ENCODE peak calls at places on chromosomes 6 and 20, in eight cellular contexts. C, N, P, M, H, I, D and R are unnamed samples.

GRCh38 chr6:107179004-107179403 is 63.7 kb upstream of the BEND3 start:
- DNase-seq in H (no peak), P (peak; percentile 32), D (no peak), M (peak; percentile 18), C (no peak), N (peak; percentile 27), I (no peak), R (peak; percentile 12)

GRCh38 chr6:30818426-30818841 is 65.9 kb upstream of the DDR1 start:
- DNase-seq in D (no peak), H (no peak), P (peak; percentile 88), C (no peak), M (no peak), N (peak; percentile 89), I (no peak), R (no peak)

GRCh38 chr6:18997375-18997826 is 610.3 kb downstream of the RNF144B start:
- DNase-seq in I (no peak), P (peak; percentile 70), H (no peak), M (no peak), N (peak; percentile 65), C (no peak), D (peak; percentile 47), R (peak; percentile 52)

GRCh38 chr20:38806855-38807655 is 1.6 kb downstream of the PPP1R16B start:
- DNase-seq in P (no peak), N (no peak), D (no peak), C (no peak), I (no peak), H (no peak), M (peak; percentile 44), R (peak; percentile 69)

GRCh38 chr6:141321486-141322347 is 811.0 kb upstream of the GJE1 start:
- DNase-seq in I (no peak), M (peak; percentile 8), P (peak; percentile 55), N (peak; percentile 76), D (no peak), H (no peak), C (no peak), R (no peak)

GRCh38 chr20:47241345-47241781 is 115.1 kb downstream of the ZMYND8 start:
- DNase-seq in H (no peak), M (no peak), C (no peak), I (no peak), N (peak; percentile 99), D (no peak), P (peak; percentile 98), R (no peak)

GRCh38 chr20:63493563-63494020 is 5.3 kb downstream of the EEF1A2 start:
- DNase-seq in N (no peak), I (no peak), M (no peak), D (no peak), P (no peak), C (no peak), H (no peak), R (no peak)

GRCh38 chr6:16751251-16751946 is 9.9 kb downstream of the ATXN1 start:
- DNase-seq in D (no peak), N (no peak), H (no peak), P (no peak), M (no peak), C (no peak), I (no peak), R (no peak)

GRCh38 chr6:53754330-53754729 is 40.5 kb upstream of the LRRC1 start:
- DNase-seq in N (no peak), C (no peak), I (peak; percentile 46), D (no peak), H (no peak), M (no peak), P (no peak), R (no peak)

GRCh38 chr6:142601427-142601826 is 299.6 kb downstream of the ADGRG6 start:
- DNase-seq in I (no peak), N (no peak), D (no peak), C (no peak), H (no peak), M (no peak), P (no peak), R (no peak)

GRCh38 chr20:55579802-55580201 is 425.5 kb downstream of the CBLN4 start:
- DNase-seq in H (no peak), D (no peak), I (no peak), C (no peak), M (no peak), P (no peak), N (no peak), R (no peak)

GRCh38 chr6:70124882-70125535 is 177.9 kb downstream of the COL9A1 start:
- DNase-seq in C (no peak), N (peak; percentile 38), P (peak; percentile 8), M (peak; percentile 11), H (no peak), D (no peak), I (no peak), R (no peak)

GRCh38 chr6:165895421-165896165 is 232.6 kb upstream of the PDE10A start:
- DNase-seq in P (peak; percentile 35), C (no peak), H (no peak), I (no peak), D (no peak), M (no peak), N (no peak), R (no peak)

GRCh38 chr6:157034433-157035230 is 257.5 kb downstream of the ARID1B start:
- DNase-seq in D (no peak), M (no peak), N (peak; percentile 81), C (no peak), I (no peak), H (no peak), P (peak; percentile 76), R (peak; percentile 59)

GRCh38 chr6:161169060-161169459 is 104.8 kb downstream of the AGPAT4 start:
- DNase-seq in P (no peak), C (no peak), D (no peak), N (peak; percentile 20), M (no peak), I (no peak), H (no peak), R (no peak)

GRCh38 chr6:40896696-40897095 is 142.3 kb downstream of the UNC5CL start:
- DNase-seq in M (no peak), I (no peak), H (peak; percentile 25), N (no peak), D (peak; percentile 28), P (no peak), C (no peak), R (no peak)

GRCh38 chr6:111482236-111482958 is 621 bp downstream of the REV3L start:
- DNase-seq in M (peak; percentile 30), I (peak; percentile 48), P (peak; percentile 45), D (no peak), C (peak; percentile 56), H (peak; percentile 62), N (no peak), R (peak; percentile 69)

GRCh38 chr6:112117554-112117953 is 30.2 kb downstream of the FAM229B start:
- DNase-seq in P (peak; percentile 25), C (no peak), N (no peak), M (no peak), H (no peak), I (no peak), D (no peak), R (no peak)

GRCh38 chr6:131068165-131068564 is 5.1 kb upstream of the EPB41L2 start:
- DNase-seq in P (no peak), C (no peak), N (no peak), I (no peak), M (no peak), D (no peak), H (no peak), R (no peak)

GRCh38 chr6:117467876-117468275 is 14.6 kb upstream of the DCBLD1 start:
- DNase-seq in H (no peak), M (no peak), P (no peak), N (no peak), I (no peak), D (no peak), C (no peak), R (no peak)

GRCh38 chr6:136696238-136696637 is 96.0 kb downstream of the MAP3K5 start:
- DNase-seq in D (no peak), P (peak; percentile 28), I (peak; percentile 39), M (no peak), C (no peak), N (peak; percentile 60), H (no peak), R (no peak)

GRCh38 chr6:125748534-125749111 is 809 bp upstream of the HEY2 start:
- DNase-seq in I (no peak), H (no peak), C (no peak), P (peak; percentile 25), D (no peak), M (no peak), N (peak; percentile 33), R (no peak)

GRCh38 chr6:43274916-43275597 is 23.0 kb upstream of the SLC22A7 start:
- DNase-seq in D (no peak), P (no peak), I (no peak), H (peak; percentile 72), N (no peak), C (peak; percentile 55), M (no peak), R (no peak)

GRCh38 chr20:3470208-3470626 is 601 bp upstream of the ATRN start:
- DNase-seq in D (no peak), N (no peak), M (no peak), I (no peak), C (no peak), P (no peak), H (no peak), R (no peak)
- TF ChIP-seq CTCF in D (no peak), N (no peak), M (no peak), I (no peak), C (no peak), P (no peak), H (no peak), R (no peak)

DNA sequence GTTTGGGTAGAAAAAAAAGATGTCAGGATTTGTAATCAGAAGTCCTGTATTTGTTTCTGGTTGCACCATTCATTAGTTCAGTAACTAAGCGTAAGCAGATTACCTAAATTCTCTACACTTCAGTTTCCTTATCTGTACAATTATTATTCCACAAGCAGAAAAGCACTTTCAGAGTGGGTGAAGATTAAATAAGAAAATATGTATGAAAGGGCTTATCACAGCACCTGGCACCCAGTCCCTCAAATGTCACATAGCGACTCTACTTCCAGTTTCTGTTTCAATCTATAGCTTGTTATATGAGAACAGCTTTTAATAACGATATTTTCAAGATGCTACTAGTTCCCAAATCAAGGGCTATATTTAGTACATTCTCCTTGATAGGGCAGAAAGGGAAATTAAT is 31.4 kb downstream of the RGS17 start:
- DNase-seq in N (no peak), D (no peak), H (no peak), M (no peak), P (no peak), C (no peak), I (no peak), R (peak; percentile 21)
- H3K4me3 ChIP-seq in N (no peak overlapping the region), D (no peak overlapping the region), H (no peak overlapping the region), M (no peak overlapping the region), P (no peak overlapping the region), C (no peak overlapping the region), I (no peak overlapping the region), R (no peak overlapping the region)

DNA sequence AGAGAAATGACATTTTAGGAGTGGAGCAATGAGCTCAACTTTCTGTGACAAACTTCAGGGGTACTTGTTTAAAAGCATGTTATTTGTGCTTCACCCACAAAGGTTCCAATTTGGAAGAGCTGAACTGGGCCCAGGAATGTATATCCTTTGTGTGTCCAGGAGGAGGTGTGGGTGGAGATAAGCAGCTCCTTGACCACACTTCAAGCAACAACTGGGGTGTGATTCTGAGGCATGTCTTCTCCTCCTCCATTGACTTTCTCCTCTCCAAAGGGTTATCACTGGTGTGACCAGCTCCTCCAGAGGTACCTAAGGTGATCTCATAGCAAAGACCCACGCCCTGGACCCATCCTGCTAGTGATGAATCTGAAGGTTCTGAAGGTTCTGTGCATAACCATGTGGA is 60.7 kb upstream of the CD93 start:
- DNase-seq in I (no peak), P (no peak), D (no peak), M (no peak), N (no peak), C (no peak), H (no peak), R (no peak)
- TF ChIP-seq CTCF in I (no peak), P (no peak), D (no peak), M (no peak), N (no peak), C (no peak), H (no peak), R (no peak)

GRCh38 chr6:164098857-164099534 is 684.5 kb downstream of the QKI start:
- DNase-seq in P (peak; percentile 85), H (no peak), C (peak; percentile 33), I (no peak), D (no peak), N (peak; percentile 52), M (no peak), R (no peak)
- H3K4me3 ChIP-seq in P (no peak overlapping the region), H (no peak overlapping the region), C (no peak overlapping the region), I (no peak overlapping the region), D (no peak overlapping the region), N (no peak overlapping the region), M (peak overlapping the region; percentile 30), R (no peak overlapping the region)